ENCODE peak calls at places on chromosomes 5 and 9, in four cellular contexts. K is GM12865, X is endothelial cell of umbilical vein, N is cardiac muscle cell. Z is an unnamed sample.
A peak's percentile ranks its signal among the peaks of the same experiment; 100 is the strongest.

GRCh38 chr5:65100846-65101678 is 332.3 kb downstream of the CWC27 start:
- DNase-seq in K (peak; percentile 50), X (peak; percentile 74), N (peak; percentile 49), Z (no peak)

GRCh38 chr5:144566747-144567415 is 396.2 kb downstream of the KCTD16 start:
- DNase-seq in K (no peak), X (no peak), N (no peak), Z (no peak)

GRCh38 chr5:132086277-132086794 is 12.7 kb downstream of the CSF2 start:
- DNase-seq in X (peak; percentile 99), N (no peak), K (no peak), Z (no peak)

GRCh38 chr9:132042324-132042723 is 37.3 kb downstream of the MED27 start:
- DNase-seq in X (peak; percentile 82), K (no peak), N (no peak), Z (no peak)

GRCh38 chr5:176985516-176985915 is 21.1 kb downstream of the UIMC1 start:
- DNase-seq in K (peak; percentile 61), X (no peak), N (no peak), Z (no peak)

GRCh38 chr5:62587737-62588136 is 9.1 kb downstream of the LRRC70 start:
- DNase-seq in K (peak; percentile 20), X (no peak), N (no peak), Z (no peak)

GRCh38 chr5:62689599-62690368 is 111.2 kb downstream of the LRRC70 start:
- DNase-seq in X (no peak), K (peak; percentile 14), N (no peak), Z (no peak)

GRCh38 chr5:75611324-75612210 is at the start of gene ANKDD1B:
- DNase-seq in X (peak; percentile 60), K (no peak), N (peak; percentile 28), Z (no peak)

GRCh38 chr5:125559296-125559695 is 812.9 kb upstream of the ZNF608 start:
- DNase-seq in X (peak; percentile 99), K (no peak), N (peak; percentile 35), Z (no peak)

GRCh38 chr5:25255128-25255527 is 610.4 kb upstream of the CDH10 start:
- DNase-seq in K (no peak), N (no peak), X (no peak), Z (no peak)

GRCh38 chr9:135812961-135813360 is 94.4 kb downstream of the CAMSAP1 start:
- DNase-seq in X (no peak), K (no peak), N (no peak), Z (no peak)

GRCh38 chr9:694499-695154 is 146.9 kb upstream of the DMRT1 start:
- DNase-seq in K (no peak), N (no peak), X (peak; percentile 97), Z (no peak)

GRCh38 chr9:14018061-14018460 is 295.9 kb downstream of the NFIB start:
- DNase-seq in K (no peak), X (peak; percentile 78), N (no peak), Z (no peak)

GRCh38 chr5:67059747-67060490 is 136.7 kb downstream of the CD180 start:
- DNase-seq in N (no peak), X (peak; percentile 82), K (no peak), Z (no peak)

GRCh38 chr5:73327908-73328455 is 120.6 kb downstream of the FOXD1 start:
- DNase-seq in X (no peak), K (no peak), N (no peak), Z (no peak)

GRCh38 chr9:35683323-35683722 is 6.4 kb downstream of the TPM2 start:
- DNase-seq in N (no peak), K (no peak), X (no peak), Z (no peak)

GRCh38 chr5:18732556-18733479 is 1098.6 kb downstream of the TAF11L14 start:
- DNase-seq in K (no peak), N (no peak), X (no peak), Z (no peak)

DNA sequence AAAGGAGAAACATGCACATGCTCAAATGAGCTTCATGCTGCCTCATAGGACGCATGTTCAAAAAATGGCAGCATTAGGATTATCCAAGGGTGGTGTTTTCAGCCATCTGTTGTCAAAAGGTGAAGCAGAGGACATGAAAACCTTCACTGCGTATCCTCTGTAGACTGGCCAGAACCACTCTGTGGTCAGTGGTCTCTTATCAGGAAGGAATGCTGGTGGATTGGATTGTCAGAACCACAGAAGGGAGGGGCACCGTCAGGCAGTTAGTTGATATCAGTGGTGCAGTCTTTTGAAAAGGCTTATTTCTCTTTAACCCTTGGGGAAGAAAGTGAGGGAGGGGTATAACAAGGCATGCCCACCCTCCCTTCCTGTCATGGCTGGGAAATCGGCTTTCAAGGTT is 100.1 kb downstream of the FBXL7 start:
- DNase-seq in K (no peak), N (no peak), X (no peak), Z (no peak)
- TF ChIP-seq CTCF in K (no peak), N (no peak), X (no peak), Z (no peak)

GRCh38 chr9:93057024-93057702 is 1.3 kb upstream of the SUSD3 start:
- DNase-seq in K (no peak), N (no peak), X (no peak), Z (no peak)
- TF ChIP-seq CTCF in K (no peak), N (no peak), X (no peak), Z (no peak)

DNA sequence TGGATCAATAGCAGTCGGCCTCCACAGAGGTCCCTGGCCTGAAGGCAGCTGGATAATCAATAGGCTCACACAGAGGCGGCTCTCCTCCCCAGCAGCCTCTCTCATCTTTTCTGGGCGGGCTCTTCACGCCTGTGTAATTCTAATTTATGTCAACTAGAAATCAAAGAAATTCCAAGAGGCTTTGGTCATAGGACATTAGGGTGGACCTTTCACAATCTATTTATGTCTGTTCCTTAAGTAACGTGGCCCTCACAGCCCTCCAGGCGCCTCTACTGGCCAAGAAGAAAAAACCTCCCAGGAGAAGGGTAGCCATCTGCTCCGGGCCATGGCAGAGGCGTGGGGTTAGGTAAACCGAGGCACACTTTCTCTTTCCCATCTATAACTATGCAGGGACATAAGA is 205.1 kb upstream of the EFNA5 start:
- DNase-seq in K (no peak), N (no peak), X (no peak), Z (no peak)
- TF ChIP-seq CTCF in K (no peak), N (no peak), X (no peak), Z (no peak)

GRCh38 chr9:89978185-89978584 is 373.4 kb downstream of the GADD45G start:
- DNase-seq in X (no peak), N (peak; percentile 30), K (no peak), Z (no peak)
- TF ChIP-seq CTCF in X (no peak), N (peak; percentile 36), K (no peak), Z (peak; percentile 14)

GRCh38 chr5:53355930-53356329 is 124.5 kb upstream of the FST start:
- DNase-seq in N (no peak), X (peak; percentile 25), K (no peak), Z (no peak)

GRCh38 chr5:53359906-53360305 is 120.5 kb upstream of the FST start:
- DNase-seq in N (no peak), K (no peak), X (no peak), Z (no peak)

GRCh38 chr5:53360811-53361210 is 119.6 kb upstream of the FST start:
- DNase-seq in K (no peak), X (peak; percentile 27), N (no peak), Z (no peak)

GRCh38 chr5:53357439-53357838 is 123.0 kb upstream of the FST start:
- DNase-seq in K (peak; percentile 16), N (no peak), X (no peak), Z (no peak)

GRCh38 chr5:53358794-53359193 is 121.6 kb upstream of the FST start:
- DNase-seq in K (no peak), N (no peak), X (no peak), Z (no peak)
- TF ChIP-seq CTCF in K (no peak), N (no peak), X (no peak), Z (no peak)

GRCh38 chr5:178551059-178551458 is 39.1 kb downstream of the COL23A1 start:
- DNase-seq in K (peak; percentile 12), X (peak; percentile 28), N (peak; percentile 46), Z (no peak)
- TF ChIP-seq CTCF in K (peak; percentile 19), X (peak; percentile 22), N (peak; percentile 47), Z (peak; percentile 54)